ENCODE peak calls at places on chromosomes 6 and 20, in four cellular contexts. One of them, this sample, is unnamed.

GRCh38 chr20:58133020-58133419 is 95.4 kb downstream of the ANKRD60 start:
- DNase-seq in HepG2: no peak
- DNase-seq in GM12878: no peak
- DNase-seq in K562: no peak
- DNase-seq in this sample: no peak

GRCh38 chr20:52105573-52106422 is 85.8 kb downstream of the ZFP64 start:
- DNase-seq in GM12878: no peak
- DNase-seq in K562: no peak
- DNase-seq in HepG2: no peak
- DNase-seq in this sample: peak

GRCh38 chr6:148272084-148272483 is 70.6 kb upstream of the SASH1 start:
- DNase-seq in HepG2: no peak
- DNase-seq in K562: no peak
- DNase-seq in GM12878: no peak
- DNase-seq in this sample: no peak

GRCh38 chr6:4145083-4145482 is 9.7 kb upstream of the ECI2 start:
- DNase-seq in K562: no peak
- DNase-seq in HepG2: no peak
- DNase-seq in GM12878: no peak
- DNase-seq in this sample: no peak

GRCh38 chr6:105681061-105681460 is 278.2 kb upstream of the PREP start:
- DNase-seq in HepG2: no peak
- DNase-seq in GM12878: no peak
- DNase-seq in K562: no peak
- DNase-seq in this sample: no peak

GRCh38 chr6:88535296-88535695 is 369.1 kb upstream of the CNR1 start:
- DNase-seq in K562: no peak
- DNase-seq in HepG2: no peak
- DNase-seq in GM12878: no peak
- DNase-seq in this sample: no peak

GRCh38 chr6:155882527-155883333 is 427.1 kb upstream of the NOX3 start:
- DNase-seq in HepG2: no peak
- DNase-seq in K562: no peak
- DNase-seq in GM12878: peak
- DNase-seq in this sample: no peak

GRCh38 chr6:15522856-15523529 is 139.8 kb downstream of the DTNBP1 start:
- DNase-seq in HepG2: no peak
- DNase-seq in K562: no peak
- DNase-seq in GM12878: no peak
- DNase-seq in this sample: no peak

GRCh38 chr20:63744574-63745423 is 5.2 kb downstream of the SLC2A4RG start:
- DNase-seq in GM12878: no peak
- DNase-seq in HepG2: peak
- DNase-seq in K562: no peak
- DNase-seq in this sample: no peak

GRCh38 chr20:23655551-23656211 is 17.9 kb upstream of the CST3 start:
- DNase-seq in HepG2: no peak
- DNase-seq in K562: no peak
- DNase-seq in GM12878: no peak
- DNase-seq in this sample: peak

GRCh38 chr6:139323511-139324445 is 32.0 kb upstream of the TXLNB start:
- DNase-seq in GM12878: no peak
- DNase-seq in HepG2: peak
- DNase-seq in K562: peak
- DNase-seq in this sample: no peak

GRCh38 chr20:49320460-49320859 is 42.6 kb upstream of the ZNFX1 start:
- DNase-seq in GM12878: no peak
- DNase-seq in K562: peak
- DNase-seq in HepG2: peak
- DNase-seq in this sample: peak

GRCh38 chr20:49323622-49324238 is 45.9 kb upstream of the ZNFX1 start:
- DNase-seq in GM12878: no peak
- DNase-seq in K562: peak
- DNase-seq in HepG2: peak
- DNase-seq in this sample: no peak

GRCh38 chr20:49325981-49326380 is 48.1 kb upstream of the ZNFX1 start:
- DNase-seq in K562: no peak
- DNase-seq in GM12878: no peak
- DNase-seq in HepG2: no peak
- DNase-seq in this sample: no peak

GRCh38 chr20:49328790-49329189 is 50.9 kb upstream of the ZNFX1 start:
- DNase-seq in GM12878: no peak
- DNase-seq in HepG2: no peak
- DNase-seq in K562: no peak
- DNase-seq in this sample: no peak

DNA sequence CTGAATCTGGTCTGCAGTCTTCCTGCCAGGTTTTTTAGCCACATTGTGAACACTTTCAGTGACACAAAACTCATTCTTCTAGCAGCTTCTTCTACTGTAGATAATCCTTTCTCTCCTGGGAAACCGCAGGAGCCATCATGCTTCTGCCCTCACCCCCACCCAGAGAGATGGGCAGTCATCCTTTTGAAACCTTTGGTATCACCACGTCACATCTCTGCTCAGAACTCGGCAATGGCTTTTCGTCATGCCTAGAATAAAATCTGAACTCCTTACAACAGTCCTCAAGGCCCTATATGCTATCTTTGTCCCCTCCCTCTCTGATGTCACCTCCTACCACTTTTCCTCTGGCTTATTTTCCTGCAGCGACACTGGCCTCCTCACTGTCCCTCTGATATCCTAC is 46.4 kb upstream of the ZNFX1 start:
- DNase-seq in HepG2: no peak
- DNase-seq in GM12878: no peak
- DNase-seq in K562: no peak
- DNase-seq in this sample: no peak
- H2AFZ ChIP-seq in HepG2: no peak
- H2AFZ ChIP-seq in GM12878: no peak
- H2AFZ ChIP-seq in K562: peak
- H2AFZ ChIP-seq in this sample: peak

DNA sequence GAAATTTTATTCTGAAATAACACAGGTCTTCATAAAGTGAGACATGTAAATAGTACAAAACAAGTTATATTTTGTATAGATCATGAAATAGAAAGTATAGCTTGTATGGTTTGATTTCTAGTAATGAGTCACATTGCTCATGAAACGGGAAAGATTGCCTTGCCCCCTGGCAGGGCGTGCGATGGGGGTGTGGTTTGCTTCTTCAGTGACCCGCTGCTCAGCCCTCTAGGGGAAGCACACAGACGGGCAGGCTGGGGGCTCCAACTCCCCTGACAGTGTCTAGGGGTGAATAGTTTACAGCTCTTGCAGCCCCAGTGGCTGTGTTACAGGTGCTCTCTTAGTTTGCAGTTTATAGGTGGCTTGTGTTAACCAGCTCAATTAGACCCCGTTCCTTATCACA is 170.5 kb upstream of the RGS17 start:
- DNase-seq in GM12878: no peak
- DNase-seq in HepG2: no peak
- DNase-seq in K562: no peak
- DNase-seq in this sample: no peak
- TF ChIP-seq HDAC6 in GM12878: no peak
- TF ChIP-seq HDAC6 in HepG2: no peak
- TF ChIP-seq HDAC6 in K562: no peak
- TF ChIP-seq HDAC6 in this sample: no peak

DNA sequence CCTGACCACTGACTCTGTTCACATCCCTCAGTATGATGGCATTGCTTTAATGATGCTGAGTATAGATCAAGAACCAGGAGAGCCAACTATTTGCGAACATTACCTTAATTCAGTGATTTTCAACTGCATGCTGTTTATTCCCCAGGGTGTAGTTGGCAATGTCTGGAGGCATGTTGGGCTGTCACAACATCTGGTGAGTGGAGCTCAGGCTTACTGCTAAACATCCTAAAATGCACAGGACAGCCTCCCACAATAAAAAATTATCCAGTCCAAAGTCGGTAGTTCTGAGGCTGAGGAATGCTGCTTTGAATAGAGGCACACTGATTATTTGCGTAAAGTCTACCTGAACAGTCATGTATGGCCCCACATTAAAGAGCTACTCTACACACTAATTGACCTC is 94.8 kb upstream of the OPRM1 start:
- DNase-seq in HepG2: no peak
- DNase-seq in GM12878: no peak
- DNase-seq in K562: no peak
- DNase-seq in this sample: no peak
- TF ChIP-seq TAF1 in HepG2: no peak
- TF ChIP-seq TAF1 in GM12878: no peak
- TF ChIP-seq TAF1 in K562: no peak
- TF ChIP-seq TAF1 in this sample: no peak

GRCh38 chr6:135557582-135557981 is 60.0 kb upstream of the AHI1 start:
- DNase-seq in HepG2: no peak
- DNase-seq in K562: no peak
- DNase-seq in GM12878: no peak
- DNase-seq in this sample: no peak
- H2AFZ ChIP-seq in HepG2: no peak
- H2AFZ ChIP-seq in K562: no peak
- H2AFZ ChIP-seq in GM12878: no peak
- H2AFZ ChIP-seq in this sample: peak

GRCh38 chr6:74946961-74947360 is 258.9 kb downstream of the COL12A1 start:
- DNase-seq in GM12878: no peak
- DNase-seq in HepG2: peak
- DNase-seq in K562: no peak
- DNase-seq in this sample: no peak
- TF ChIP-seq HDAC6 in GM12878: no peak
- TF ChIP-seq HDAC6 in HepG2: no peak
- TF ChIP-seq HDAC6 in K562: no peak
- TF ChIP-seq HDAC6 in this sample: no peak

GRCh38 chr6:150189176-150189575 is 46.3 kb downstream of the PPP1R14C start:
- DNase-seq in HepG2: no peak
- DNase-seq in K562: no peak
- DNase-seq in GM12878: no peak
- DNase-seq in this sample: no peak
- TF ChIP-seq TAF1 in HepG2: no peak
- TF ChIP-seq TAF1 in K562: no peak
- TF ChIP-seq TAF1 in GM12878: no peak
- TF ChIP-seq TAF1 in this sample: no peak

GRCh38 chr6:126716012-126716411 is 376.1 kb downstream of the CENPW start:
- DNase-seq in GM12878: no peak
- DNase-seq in HepG2: no peak
- DNase-seq in K562: no peak
- DNase-seq in this sample: no peak
- H2AFZ ChIP-seq in GM12878: no peak
- H2AFZ ChIP-seq in HepG2: no peak
- H2AFZ ChIP-seq in K562: no peak
- H2AFZ ChIP-seq in this sample: no peak

GRCh38 chr6:96522469-96523009 is 933 bp downstream of the UFL1 start:
- DNase-seq in K562: no peak
- DNase-seq in GM12878: no peak
- DNase-seq in HepG2: peak
- DNase-seq in this sample: no peak
- TF ChIP-seq HDAC6 in K562: no peak
- TF ChIP-seq HDAC6 in GM12878: no peak
- TF ChIP-seq HDAC6 in HepG2: no peak
- TF ChIP-seq HDAC6 in this sample: no peak

DNA sequence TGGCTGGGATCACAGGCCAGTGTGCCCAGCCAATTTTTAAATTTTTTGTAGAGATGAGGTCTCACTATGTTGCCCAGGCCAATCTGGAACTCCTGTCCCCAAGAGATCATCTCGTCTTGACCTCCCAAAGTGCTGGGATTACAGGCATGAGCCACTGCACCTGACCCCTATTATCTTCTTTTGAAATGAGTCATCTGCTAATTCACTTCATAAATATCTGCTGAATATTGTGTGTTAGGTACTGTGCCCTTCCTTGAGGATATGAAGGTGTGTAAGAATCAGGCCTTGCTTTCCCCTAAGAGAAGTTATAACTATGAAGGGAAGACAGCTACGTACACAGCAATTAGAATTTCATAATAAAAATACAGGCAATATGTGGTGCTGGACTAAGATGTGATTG is 8.2 kb downstream of the ATRN start:
- DNase-seq in GM12878: no peak
- DNase-seq in HepG2: no peak
- DNase-seq in K562: no peak
- DNase-seq in this sample: no peak
- TF ChIP-seq TAF1 in GM12878: no peak
- TF ChIP-seq TAF1 in HepG2: no peak
- TF ChIP-seq TAF1 in K562: no peak
- TF ChIP-seq TAF1 in this sample: no peak

This sample was measured in H1.